ENCODE peak calls at places on chromosome 3, in nine cellular contexts. W is NB4, T is BJ, F is GM12864, X is astrocyte of the spinal cord, Y is gastrocnemius medialis, R is heart left ventricle, L is body of pancreas, P is endodermal cell. S is an unnamed sample.

GRCh38 chr3:79521221-79521848 is 246.5 kb downstream of the ROBO1 start:
- DNase-seq in W (peak), T (no peak), F (no peak), X (peak), Y (no peak), R (no peak), L (no peak), P (no peak), S (no peak)

GRCh38 chr3:138673641-138674040 is 65.1 kb downstream of the FAIM start:
- DNase-seq in W (no peak), T (no peak), F (no peak), X (peak), Y (no peak), R (no peak), L (no peak), P (peak), S (no peak)

GRCh38 chr3:72388117-72388516 is 460.1 kb downstream of the SHQ1 start:
- DNase-seq in W (no peak), T (no peak), F (no peak), X (no peak), Y (no peak), R (no peak), L (no peak), P (no peak), S (no peak)

GRCh38 chr3:195087321-195087720 is 183.6 kb downstream of the XXYLT1 start:
- DNase-seq in W (no peak), T (no peak), F (no peak), X (no peak), Y (no peak), R (peak), L (no peak), P (peak), S (no peak)

GRCh38 chr3:109532257-109533216 is 195.2 kb upstream of the DPPA4 start:
- DNase-seq in W (peak), T (no peak), F (no peak), X (peak), Y (no peak), R (no peak), L (peak), P (peak), S (no peak)

GRCh38 chr3:71413572-71413971 is 170.0 kb downstream of the FOXP1 start:
- DNase-seq in W (no peak), T (no peak), F (no peak), X (no peak), Y (no peak), R (no peak), L (no peak), P (no peak), S (no peak)

GRCh38 chr3:165837058-165837525 is at the start of gene BCHE:
- DNase-seq in W (no peak), T (no peak), F (no peak), X (peak), Y (no peak), R (no peak), L (peak), P (peak), S (no peak)

GRCh38 chr3:119304201-119304713 is 10.1 kb downstream of the ARHGAP31 start:
- DNase-seq in W (no peak), T (peak), F (no peak), X (peak), Y (no peak), R (no peak), L (no peak), P (peak), S (no peak)

GRCh38 chr3:102570551-102570950 is 135.7 kb downstream of the ZPLD1 start:
- DNase-seq in W (no peak), T (no peak), F (no peak), X (no peak), Y (no peak), R (no peak), L (no peak), P (no peak), S (no peak)

GRCh38 chr3:18998069-18998468 is 150.2 kb upstream of the KCNH8 start:
- DNase-seq in W (no peak), T (no peak), F (no peak), X (no peak), Y (no peak), R (no peak), L (no peak), P (no peak), S (no peak)

GRCh38 chr3:110296885-110297284 is 774.7 kb upstream of the NECTIN3 start:
- DNase-seq in W (no peak), T (no peak), F (no peak), X (peak), Y (no peak), R (no peak), L (no peak), P (no peak), S (no peak)

GRCh38 chr3:187112934-187113793 is 26.1 kb downstream of the RPL39L start:
- DNase-seq in W (peak), T (no peak), F (no peak), X (peak), Y (no peak), R (no peak), L (no peak), P (no peak), S (no peak)

GRCh38 chr3:128942161-128942952 is 51.5 kb downstream of the CFAP92 start:
- DNase-seq in W (no peak), T (no peak), F (no peak), X (no peak), Y (no peak), R (no peak), L (no peak), P (no peak), S (no peak)

GRCh38 chr3:153666911-153667310 is 454.3 kb upstream of the ARHGEF26 start:
- DNase-seq in W (no peak), T (no peak), F (no peak), X (no peak), Y (no peak), R (no peak), L (no peak), P (no peak), S (no peak)

GRCh38 chr3:16055606-16056209 is 118.8 kb upstream of the GALNT15 start:
- DNase-seq in W (no peak), T (no peak), F (no peak), X (peak), Y (no peak), R (no peak), L (no peak), P (no peak), S (no peak)

DNA sequence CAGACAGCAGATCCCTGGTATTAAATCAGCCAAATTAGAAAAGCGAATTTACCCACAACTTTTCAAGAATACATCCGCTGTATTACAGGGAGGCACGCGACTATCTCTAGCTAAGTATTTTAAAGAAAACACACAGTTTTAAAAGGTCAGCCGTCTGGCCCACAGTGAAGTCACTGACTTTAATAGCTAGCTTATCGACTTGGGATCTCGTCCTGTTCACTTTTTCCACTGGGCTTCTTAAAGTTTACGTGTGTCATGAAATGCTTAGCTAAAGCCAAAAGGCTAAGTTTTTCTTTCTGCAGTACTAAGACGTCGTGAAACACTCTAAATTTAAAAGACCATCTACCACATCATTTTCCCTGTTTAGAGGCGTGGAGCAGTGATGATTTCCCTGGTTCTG is 27.2 kb downstream of the LRIG1 start:
- DNase-seq in W (no peak), T (peak), F (no peak), X (peak), Y (no peak), R (no peak), L (no peak), P (no peak), S (no peak)
- H3K4me3 ChIP-seq in W (no peak), T (no peak), F (no peak), X (no peak), Y (no peak), R (no peak), L (no peak), P (no peak), S (no peak)

DNA sequence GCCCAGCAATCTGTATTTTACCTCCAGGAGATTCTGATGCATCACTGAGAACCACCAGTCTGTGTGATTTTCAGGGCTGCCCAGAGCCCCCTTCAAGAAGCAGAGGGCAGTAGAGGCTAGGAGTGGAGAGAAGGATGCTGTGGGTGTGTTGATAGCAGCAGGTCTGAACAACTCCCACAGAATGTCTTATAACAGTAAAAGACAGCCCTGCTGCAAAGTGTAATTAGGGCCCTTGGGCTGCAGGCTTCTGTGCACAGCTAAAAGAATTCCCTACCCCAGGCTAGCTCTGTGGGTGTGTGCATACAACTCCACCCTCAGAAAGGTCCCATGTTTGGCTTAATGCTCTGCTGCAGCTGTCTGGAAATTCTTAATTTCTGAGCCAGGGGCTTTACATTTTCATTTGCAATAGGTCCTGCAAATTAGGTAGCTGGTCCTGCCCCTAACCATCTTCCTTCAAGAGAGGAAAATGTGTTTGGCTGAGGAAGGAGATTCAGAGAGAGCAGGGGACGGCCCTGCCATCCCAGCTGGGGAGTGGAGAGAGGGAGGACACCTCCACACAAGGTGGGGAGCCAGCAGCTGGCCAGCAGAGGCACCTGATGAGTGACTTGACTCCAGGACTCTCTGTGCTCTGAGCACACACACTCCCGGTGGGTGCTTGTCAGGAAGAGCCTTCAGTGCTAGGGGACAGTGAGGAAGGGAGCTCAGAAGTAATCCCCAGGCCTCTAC is 43.3 kb upstream of the RAB6B start:
- DNase-seq in W (peak), T (no peak), F (no peak), X (no peak), Y (no peak), R (peak), L (no peak), P (peak), S (no peak)
- TF ChIP-seq CTCF in W (no peak), T (peak), F (no peak), X (peak), Y (no peak), R (no peak), L (no peak), P (peak), S (no peak)

DNA sequence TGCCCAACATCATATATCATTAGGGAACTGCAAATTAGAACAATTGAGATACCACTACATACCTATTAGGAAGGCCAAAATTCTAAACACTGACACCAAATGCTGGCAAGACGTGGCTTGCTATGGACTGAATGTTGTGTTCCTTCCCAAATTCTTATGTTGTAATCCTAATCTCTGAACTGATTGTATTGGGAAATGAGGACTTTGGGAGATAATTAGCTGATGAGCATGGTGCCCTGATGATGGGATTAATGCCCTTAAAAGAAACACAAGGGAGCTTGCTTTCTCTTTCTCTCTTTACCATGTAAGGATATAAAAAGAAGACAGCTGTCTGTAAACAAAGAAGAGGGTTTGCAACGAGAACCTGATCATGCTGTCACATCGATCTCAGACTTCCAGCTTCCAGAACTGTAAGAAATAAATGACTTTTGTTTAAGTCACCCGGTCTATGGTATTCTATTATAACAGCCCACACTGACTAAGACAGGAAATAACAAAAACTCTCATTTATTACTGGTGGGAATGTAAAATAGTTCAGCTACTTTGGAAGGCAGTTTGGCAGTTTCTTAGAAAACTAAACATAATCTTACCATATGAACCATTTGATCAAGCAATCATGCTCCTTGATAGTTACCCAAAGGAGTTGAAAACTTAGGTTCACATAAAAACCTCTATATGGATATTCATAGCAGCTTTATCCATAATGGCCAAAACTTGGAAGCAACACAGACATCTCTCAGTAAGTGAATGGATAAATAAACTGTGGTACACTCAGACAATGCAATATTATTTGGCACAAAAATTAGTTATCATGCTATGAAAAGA is 458.3 kb upstream of the CBLB start:
- DNase-seq in W (no peak), T (no peak), F (no peak), X (peak), Y (no peak), R (no peak), L (no peak), P (no peak), S (no peak)
- H3K4me3 ChIP-seq in W (no peak), T (no peak), F (no peak), X (no peak), Y (no peak), R (no peak), L (no peak), P (no peak), S (no peak)

GRCh38 chr3:100269410-100270217 is 8.8 kb downstream of the TBC1D23 start:
- DNase-seq in W (peak), T (peak), F (no peak), X (peak), Y (no peak), R (no peak), L (no peak), P (no peak), S (no peak)
- TF ChIP-seq CTCF in W (no peak), T (no peak), F (no peak), X (no peak), Y (no peak), R (no peak), L (no peak), P (no peak), S (no peak)

S was measured in GM06990.